ENCODE peak calls at places on chromosomes 11 and 22, in five cellular contexts. G is sigmoid colon, B is IMR-90, F is adipocyte, T is testis. Y is an unnamed sample.
A peak's percentile ranks its signal among the peaks of the same experiment; 100 is the strongest.

GRCh38 chr11:62108017-62108750 is 15.6 kb upstream of the INCENP start:
- DNase-seq in G (no peak), B (peak; percentile 74), F (peak; percentile 91), T (peak; percentile 59), Y (no peak)

GRCh38 chr22:28034760-28035401 is 115.8 kb upstream of the PITPNB start:
- DNase-seq in G (peak; percentile 92), B (peak; percentile 59), F (peak; percentile 53), T (peak; percentile 70), Y (peak; percentile 72)

GRCh38 chr11:5992604-5993251 is 5.9 kb upstream of the OR52L1 start:
- DNase-seq in G (no peak), B (peak; percentile 7), F (peak; percentile 27), T (no peak), Y (no peak)

GRCh38 chr11:69380451-69380901 is 86.5 kb downstream of the MYEOV start:
- DNase-seq in G (peak; percentile 54), B (no peak), F (no peak), T (no peak), Y (peak; percentile 52)

GRCh38 chr22:25347752-25348102 is 128.3 kb downstream of the CRYBB2 start:
- DNase-seq in G (no peak), B (peak; percentile 44), F (peak; percentile 35), T (no peak), Y (no peak)

GRCh38 chr11:113705871-113706654 is at the start of gene TMPRSS5:
- DNase-seq in G (peak; percentile 75), B (no peak), F (no peak), T (no peak), Y (no peak)

GRCh38 chr11:11937957-11938356 is 70.5 kb downstream of the DKK3 start:
- DNase-seq in G (no peak), B (peak; percentile 38), F (no peak), T (no peak), Y (no peak)

GRCh38 chr11:13324709-13325108 is 47.1 kb downstream of the BMAL1 start:
- DNase-seq in G (no peak), B (no peak), F (no peak), T (no peak), Y (no peak)

GRCh38 chr22:17884951-17885350 is 110.7 kb upstream of the BID start:
- DNase-seq in G (no peak), B (peak; percentile 16), F (no peak), T (no peak), Y (no peak)

GRCh38 chr22:50737728-50738648 is at the start of gene ACR:
- DNase-seq in G (no peak), B (no peak), F (no peak), T (peak; percentile 12), Y (peak; percentile 54)

GRCh38 chr11:82927264-82927880 is 25.8 kb downstream of the DDIAS start:
- DNase-seq in G (no peak), B (peak; percentile 64), F (peak; percentile 89), T (no peak), Y (no peak)

GRCh38 chr11:119474682-119475596 is 52.0 kb upstream of the THY1 start:
- DNase-seq in G (peak; percentile 80), B (peak; percentile 82), F (peak; percentile 91), T (peak; percentile 83), Y (no peak)

GRCh38 chr11:58395581-58395980 is 11.1 kb downstream of the OR5B3 start:
- DNase-seq in G (no peak), B (peak; percentile 71), F (peak; percentile 15), T (no peak), Y (no peak)

GRCh38 chr11:120215634-120216033 is 4.8 kb downstream of the OAF start:
- DNase-seq in G (peak; percentile 89), B (peak; percentile 74), F (peak; percentile 66), T (no peak), Y (no peak)

GRCh38 chr11:21908211-21908610 is 284.7 kb upstream of the ANO5 start:
- DNase-seq in G (no peak), B (no peak), F (no peak), T (no peak), Y (no peak)

GRCh38 chr22:20319745-20320658 is at the start of gene DGCR6L:
- DNase-seq in G (peak; percentile 97), B (peak; percentile 93), F (peak; percentile 98), T (peak; percentile 96), Y (peak; percentile 99)

GRCh38 chr11:61581030-61581928 is at the start of gene SYT7:
- DNase-seq in G (peak; percentile 98), B (peak; percentile 96), F (peak; percentile 98), T (peak; percentile 95), Y (peak; percentile 98)

GRCh38 chr22:17430298-17430900 is 61.1 kb downstream of the CECR2 start:
- DNase-seq in G (peak; percentile 75), B (no peak), F (no peak), T (peak; percentile 26), Y (no peak)

GRCh38 chr11:23789938-23790371 is 706.9 kb upstream of the LUZP2 start:
- DNase-seq in G (no peak), B (peak; percentile 86), F (peak; percentile 44), T (no peak), Y (no peak)

GRCh38 chr11:68890490-68891231 is 13.0 kb downstream of the MRPL21 start:
- DNase-seq in G (peak; percentile 92), B (peak; percentile 64), F (peak; percentile 94), T (peak; percentile 61), Y (peak; percentile 61)

GRCh38 chr11:95520765-95521542 is 268.6 kb downstream of the FAM76B start:
- DNase-seq in G (no peak), B (no peak), F (peak; percentile 71), T (peak; percentile 18), Y (no peak)

GRCh38 chr11:128416976-128417375 is 170.4 kb downstream of the ETS1 start:
- DNase-seq in G (no peak), B (no peak), F (no peak), T (no peak), Y (no peak)

GRCh38 chr11:46322759-46323158 is 24.5 kb upstream of the DGKZ start:
- DNase-seq in G (no peak), B (peak; percentile 35), F (peak; percentile 43), T (no peak), Y (no peak)

GRCh38 chr11:2825261-2825885 is 60.2 kb downstream of the CDKN1C start:
- DNase-seq in G (peak; percentile 97), B (peak; percentile 74), F (peak; percentile 69), T (peak; percentile 70), Y (no peak)
- H3K4me3 ChIP-seq in G (no peak overlapping the region), B (no peak overlapping the region), F (peak overlapping the region; percentile 63), T (no peak overlapping the region), Y (no peak overlapping the region)

DNA sequence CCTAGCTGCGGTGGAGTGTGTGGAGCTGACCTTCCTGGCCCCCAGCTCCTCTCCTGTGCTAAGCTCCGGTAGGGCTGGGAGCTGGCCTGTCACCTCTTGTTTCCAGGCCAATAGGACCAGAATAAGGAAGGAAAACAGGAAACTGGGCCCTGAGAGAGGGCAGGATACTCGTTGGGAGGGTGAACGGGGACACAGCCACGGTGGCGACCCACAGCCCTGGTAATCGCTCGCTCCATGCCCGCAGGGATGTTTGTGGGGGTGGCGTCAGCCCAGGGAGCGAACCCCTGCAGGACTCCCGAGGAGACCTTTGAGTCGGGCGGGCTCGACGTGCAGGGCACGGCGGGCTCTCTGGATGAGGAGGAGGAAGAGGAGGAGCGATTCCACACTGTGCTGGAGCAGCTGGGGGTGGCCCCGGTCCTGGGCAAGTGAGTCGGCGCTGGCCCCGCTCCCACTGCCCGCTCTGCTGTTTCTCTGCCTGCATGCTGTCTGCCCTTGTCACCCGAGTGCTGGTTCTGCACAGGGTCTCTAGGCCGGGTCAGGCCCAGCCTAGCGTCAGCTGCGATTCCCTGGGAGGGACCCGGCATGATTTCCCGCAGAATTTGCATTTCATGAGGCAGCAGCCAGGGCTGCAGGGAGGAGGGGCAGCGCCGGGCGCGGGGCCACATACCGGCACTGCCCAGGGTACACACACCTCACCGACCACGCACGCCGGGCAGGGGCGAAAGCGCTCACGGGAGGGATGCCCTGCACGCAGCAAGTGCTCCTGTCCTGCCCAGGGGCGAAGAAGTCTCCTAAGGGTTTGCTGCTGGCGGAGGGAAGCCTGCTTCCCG is 1.6 kb downstream of the CRACR2B start:
- DNase-seq in G (no peak), B (no peak), F (no peak), T (no peak), Y (peak; percentile 90)
- H3K4me1 ChIP-seq in G (peaks cover 72% of the 10 kb centered on the region), B (peaks cover 29% of the 10 kb centered on the region), F (peaks cover 39% of the 10 kb centered on the region), T (peaks cover 41% of the 10 kb centered on the region), Y (peaks cover 97% of the 10 kb centered on the region)

GRCh38 chr22:44740307-44740706 is 12.1 kb upstream of the ARHGAP8 start:
- DNase-seq in G (no peak), B (no peak), F (no peak), T (no peak), Y (no peak)
- H3K27me3 ChIP-seq in G (peaks cover 71% of the 10 kb centered on the region), B (no peaks in the 10 kb centered on the region), F (peaks cover 15% of the 10 kb centered on the region), T (no peaks in the 10 kb centered on the region), Y (no peaks in the 10 kb centered on the region)

GRCh38 chr11:14642453-14642852 is 1.2 kb upstream of the PDE3B start:
- DNase-seq in G (no peak), B (no peak), F (no peak), T (no peak), Y (no peak)
- H3K4me3 ChIP-seq in G (no peak overlapping the region), B (no peak overlapping the region), F (peak overlapping the region; percentile 91), T (no peak overlapping the region), Y (peak overlapping the region; percentile 78)

GRCh38 chr22:37561209-37562048 is 1.1 kb downstream of the CDC42EP1 start:
- DNase-seq in G (peak; percentile 97), B (peak; percentile 86), F (peak; percentile 97), T (peak; percentile 96), Y (peak; percentile 89)

GRCh38 chr22:37558815-37559214 is 1.5 kb upstream of the CDC42EP1 start:
- DNase-seq in G (no peak), B (no peak), F (no peak), T (no peak), Y (no peak)

GRCh38 chr22:37560682-37561208 is 465 bp downstream of the CDC42EP1 start:
- DNase-seq in G (peak; percentile 81), B (peak; percentile 53), F (peak; percentile 71), T (no peak), Y (no peak)

GRCh38 chr22:37559901-37560681 is at the start of gene CDC42EP1:
- DNase-seq in G (peak; percentile 84), B (peak; percentile 36), F (peak; percentile 84), T (peak; percentile 60), Y (no peak)

GRCh38 chr22:37559521-37559900 is 769 bp upstream of the CDC42EP1 start:
- DNase-seq in G (no peak), B (no peak), F (no peak), T (no peak), Y (no peak)
- H3K4me1 ChIP-seq in G (peaks cover 46% of the 10 kb centered on the region), B (peaks cover 29% of the 10 kb centered on the region), F (peaks cover 40% of the 10 kb centered on the region), T (peaks cover 34% of the 10 kb centered on the region), Y (peaks cover 58% of the 10 kb centered on the region)

GRCh38 chr11:20194470-20194869 is 34.2 kb upstream of the DBX1 start:
- DNase-seq in G (no peak), B (no peak), F (no peak), T (no peak), Y (no peak)
- H3K27me3 ChIP-seq in G (no peaks in the 10 kb centered on the region), B (peaks cover 12% of the 10 kb centered on the region), F (peaks cover 44% of the 10 kb centered on the region), T (no peaks in the 10 kb centered on the region), Y (no peaks in the 10 kb centered on the region)

GRCh38 chr22:42282943-42283287 is 12.5 kb upstream of the TCF20 start:
- DNase-seq in G (no peak), B (no peak), F (no peak), T (no peak), Y (no peak)
- H3K4me3 ChIP-seq in G (peak overlapping the region; percentile 19), B (no peak overlapping the region), F (peak overlapping the region; percentile 51), T (peak overlapping the region; percentile 24), Y (peak overlapping the region; percentile 24)